ENCODE peak calls at places on chromosome 20, in four cellular contexts. O is SK-N-SH, R is endothelial cell of umbilical vein, F is HepG2. I is an unnamed sample.

GRCh38 chr20:11849270-11849920 is 68.3 kb upstream of the BTBD3 start:
- DNase-seq in F (no peak), O (no peak), R (no peak), I (no peak)

GRCh38 chr20:31822421-31823330 is 3.5 kb downstream of the MYLK2 start:
- DNase-seq in R (peak; percentile 62), F (peak; percentile 49), O (peak; percentile 94), I (no peak)

GRCh38 chr20:38113401-38114325 is 51.4 kb downstream of the TGM2 start:
- DNase-seq in F (peak; percentile 78), R (no peak), O (no peak), I (peak; percentile 27)

GRCh38 chr20:49657118-49657901 is 56.4 kb downstream of the B4GALT5 start:
- DNase-seq in O (no peak), F (no peak), R (no peak), I (no peak)

GRCh38 chr20:3797592-3798404 is 1.7 kb downstream of the CDC25B start:
- DNase-seq in O (peak; percentile 11), R (no peak), F (peak; percentile 85), I (no peak)

GRCh38 chr20:50712771-50713676 is 18.4 kb upstream of the PARD6B start:
- DNase-seq in R (no peak), F (no peak), O (no peak), I (no peak)

GRCh38 chr20:58173930-58174707 is 54.3 kb downstream of the ANKRD60 start:
- DNase-seq in R (no peak), O (peak; percentile 90), F (no peak), I (no peak)

GRCh38 chr20:57432874-57433491 is 41.8 kb downstream of the RBM38 start:
- DNase-seq in R (no peak), O (no peak), F (no peak), I (no peak)

GRCh38 chr20:34566978-34567884 is 8.7 kb downstream of the MAP1LC3A start:
- DNase-seq in F (no peak), O (no peak), R (no peak), I (no peak)

GRCh38 chr20:48607544-48607865 is 220.3 kb downstream of the PREX1 start:
- DNase-seq in O (no peak), R (no peak), F (no peak), I (no peak)
- H3K9ac ChIP-seq in O (no peak overlapping the region), R (no peak overlapping the region), F (no peak overlapping the region), I (no peak overlapping the region)

GRCh38 chr20:33298391-33298790 is 15.4 kb downstream of the BPIFB1 start:
- DNase-seq in O (no peak), F (no peak), R (no peak), I (no peak)

GRCh38 chr20:33291830-33292355 is 8.9 kb downstream of the BPIFB1 start:
- DNase-seq in F (peak; percentile 59), R (peak; percentile 26), O (peak; percentile 71), I (peak; percentile 19)

GRCh38 chr20:33299111-33299603 is 16.1 kb downstream of the BPIFB1 start:
- DNase-seq in F (peak; percentile 63), R (peak; percentile 54), O (peak; percentile 87), I (peak; percentile 40)

GRCh38 chr20:33291416-33291815 is 8.4 kb downstream of the BPIFB1 start:
- DNase-seq in F (no peak), O (no peak), R (no peak), I (no peak)

GRCh38 chr20:33296206-33296605 is 13.2 kb downstream of the BPIFB1 start:
- DNase-seq in F (no peak), R (no peak), O (no peak), I (no peak)
- TF ChIP-seq MAX in F (no peak), R (no peak), O (no peak), I (no peak)

GRCh38 chr20:8856668-8857067 is 212.2 kb upstream of the PLCB4 start:
- DNase-seq in O (no peak), F (no peak), R (no peak), I (no peak)

GRCh38 chr20:8851446-8851845 is 217.4 kb upstream of the PLCB4 start:
- DNase-seq in F (no peak), R (no peak), O (peak; percentile 5), I (no peak)

GRCh38 chr20:8855315-8855714 is 213.6 kb upstream of the PLCB4 start:
- DNase-seq in F (no peak), O (no peak), R (no peak), I (no peak)

GRCh38 chr20:8854566-8854965 is 214.3 kb upstream of the PLCB4 start:
- DNase-seq in F (no peak), R (peak; percentile 37), O (no peak), I (no peak)

DNA sequence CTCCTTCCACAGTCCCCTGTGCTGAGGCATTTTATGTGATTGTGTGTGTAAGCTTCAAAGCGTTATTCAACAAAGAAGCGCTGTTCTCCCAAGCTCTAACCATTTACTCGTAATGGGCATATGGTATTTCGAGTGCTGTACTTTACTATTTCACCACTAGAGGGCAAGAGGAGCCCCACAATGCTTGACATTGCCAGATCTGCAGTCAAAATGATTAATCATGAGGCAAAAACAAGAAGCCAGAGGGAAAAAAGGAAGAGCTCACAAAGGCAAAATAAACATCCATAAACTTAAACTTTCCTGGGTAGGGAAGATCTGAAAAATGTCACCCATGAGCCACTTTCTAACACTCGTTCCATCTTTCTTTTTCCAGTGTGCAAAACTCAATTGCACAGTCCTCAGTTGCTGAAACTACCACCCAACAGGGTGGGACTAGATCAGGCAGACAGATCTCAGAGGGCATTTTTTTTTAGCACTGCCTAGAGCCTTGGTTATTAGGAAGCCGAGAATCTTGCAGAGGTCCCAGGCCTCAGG is 215.0 kb upstream of the PLCB4 start:
- DNase-seq in R (peak; percentile 90), O (peak; percentile 61), F (peak; percentile 89), I (peak; percentile 40)
- H3K9ac ChIP-seq in R (no peak overlapping the region), O (no peak overlapping the region), F (no peak overlapping the region), I (no peak overlapping the region)

GRCh38 chr20:54688476-54688875 is 213.1 kb downstream of the DOK5 start:
- DNase-seq in F (no peak), O (no peak), R (no peak), I (no peak)

GRCh38 chr20:54694516-54694915 is 219.1 kb downstream of the DOK5 start:
- DNase-seq in R (no peak), O (no peak), F (no peak), I (no peak)

GRCh38 chr20:54691335-54691734 is 215.9 kb downstream of the DOK5 start:
- DNase-seq in O (no peak), F (no peak), R (no peak), I (no peak)

GRCh38 chr20:54690323-54690722 is 214.9 kb downstream of the DOK5 start:
- DNase-seq in F (no peak), O (no peak), R (no peak), I (no peak)

GRCh38 chr20:54692168-54692887 is 216.9 kb downstream of the DOK5 start:
- DNase-seq in F (no peak), R (no peak), O (no peak), I (no peak)
- TF ChIP-seq MAX in F (no peak), R (no peak), O (no peak), I (no peak)

DNA sequence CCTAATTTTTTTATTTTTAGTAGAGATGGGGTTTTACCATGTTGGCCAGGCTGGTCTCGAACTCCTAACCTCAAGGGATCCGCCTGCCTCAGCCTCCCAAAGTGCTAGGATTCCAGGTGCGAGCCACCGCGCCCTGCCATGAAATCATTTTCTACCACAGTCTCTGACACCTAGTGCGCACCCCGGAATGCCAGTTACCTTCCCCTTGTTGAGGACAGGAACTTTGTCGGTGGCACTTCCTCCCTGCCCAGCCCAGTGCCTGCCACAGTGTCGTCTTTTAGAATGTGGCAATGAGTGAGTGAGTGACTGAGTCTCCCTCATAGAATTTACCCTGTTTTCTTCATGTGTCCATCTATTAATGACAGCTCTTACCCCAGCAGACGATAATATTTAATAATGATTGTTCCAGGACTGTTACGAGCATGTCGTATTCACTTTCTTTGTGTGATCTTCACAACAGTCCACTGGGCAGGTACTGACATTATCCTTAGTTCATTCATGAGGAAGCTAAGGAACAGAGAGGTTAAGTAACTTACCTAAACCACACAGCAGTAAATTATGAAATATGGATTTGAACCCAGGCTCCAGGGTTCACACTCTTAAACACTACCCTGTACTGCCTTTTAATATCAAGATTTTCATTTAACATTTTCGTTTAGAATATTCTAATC is 1.8 kb downstream of the OSBPL2 start:
- DNase-seq in O (no peak), R (no peak), F (no peak), I (no peak)
- H3K9ac ChIP-seq in O (no peak overlapping the region), R (no peak overlapping the region), F (peak overlapping the region; percentile 90), I (no peak overlapping the region)